ENCODE peak calls at places on chromosomes 3 and 15, in four cellular contexts. One of them, this sample, is unnamed.

GRCh38 chr3:9986230-9986725 is 363 bp downstream of the EMC3 start:
- DNase-seq in stimulated activated CD4-positive, alpha-beta T cell treated with anti-CD3 and anti-CD28 coated beads, Interleukin-1b, Interleukin-23, amount 100 ng/mL, for 4 hours: no peak
- DNase-seq in CD8-positive, alpha-beta T cell: no peak
- DNase-seq in heart right ventricle: no peak
- DNase-seq in this sample: no peak

GRCh38 chr3:16554126-16554525 is 40.6 kb upstream of the RFTN1 start:
- DNase-seq in CD8-positive, alpha-beta T cell: no peak
- DNase-seq in heart right ventricle: no peak
- DNase-seq in stimulated activated CD4-positive, alpha-beta T cell treated with anti-CD3 and anti-CD28 coated beads, Interleukin-1b, Interleukin-23, amount 100 ng/mL, for 4 hours: no peak
- DNase-seq in this sample: no peak

GRCh38 chr3:156776046-156776445 is 50.1 kb upstream of the LEKR1 start:
- DNase-seq in heart right ventricle: no peak
- DNase-seq in stimulated activated CD4-positive, alpha-beta T cell treated with anti-CD3 and anti-CD28 coated beads, Interleukin-1b, Interleukin-23, amount 100 ng/mL, for 4 hours: no peak
- DNase-seq in CD8-positive, alpha-beta T cell: no peak
- DNase-seq in this sample: no peak

GRCh38 chr3:133401374-133402135 is 1.7 kb downstream of the BFSP2 start:
- DNase-seq in stimulated activated CD4-positive, alpha-beta T cell treated with anti-CD3 and anti-CD28 coated beads, Interleukin-1b, Interleukin-23, amount 100 ng/mL, for 4 hours: no peak
- DNase-seq in CD8-positive, alpha-beta T cell: no peak
- DNase-seq in heart right ventricle: peak; percentile 30
- DNase-seq in this sample: no peak

GRCh38 chr3:2156244-2156847 is 57.7 kb downstream of the CNTN4 start:
- DNase-seq in CD8-positive, alpha-beta T cell: no peak
- DNase-seq in heart right ventricle: no peak
- DNase-seq in stimulated activated CD4-positive, alpha-beta T cell treated with anti-CD3 and anti-CD28 coated beads, Interleukin-1b, Interleukin-23, amount 100 ng/mL, for 4 hours: no peak
- DNase-seq in this sample: no peak

GRCh38 chr3:22587446-22587845 is 615.7 kb upstream of the UBE2E2 start:
- DNase-seq in heart right ventricle: no peak
- DNase-seq in stimulated activated CD4-positive, alpha-beta T cell treated with anti-CD3 and anti-CD28 coated beads, Interleukin-1b, Interleukin-23, amount 100 ng/mL, for 4 hours: no peak
- DNase-seq in CD8-positive, alpha-beta T cell: no peak
- DNase-seq in this sample: no peak

GRCh38 chr3:100310355-100310965 is 24.1 kb upstream of the NIT2 start:
- DNase-seq in heart right ventricle: no peak
- DNase-seq in stimulated activated CD4-positive, alpha-beta T cell treated with anti-CD3 and anti-CD28 coated beads, Interleukin-1b, Interleukin-23, amount 100 ng/mL, for 4 hours: no peak
- DNase-seq in CD8-positive, alpha-beta T cell: no peak
- DNase-seq in this sample: no peak

GRCh38 chr15:65447145-65447544 is 24.4 kb upstream of the IGDCC4 start:
- DNase-seq in heart right ventricle: no peak
- DNase-seq in CD8-positive, alpha-beta T cell: no peak
- DNase-seq in stimulated activated CD4-positive, alpha-beta T cell treated with anti-CD3 and anti-CD28 coated beads, Interleukin-1b, Interleukin-23, amount 100 ng/mL, for 4 hours: no peak
- DNase-seq in this sample: no peak

GRCh38 chr3:157695586-157695985 is 192.4 kb upstream of the VEPH1 start:
- DNase-seq in CD8-positive, alpha-beta T cell: no peak
- DNase-seq in stimulated activated CD4-positive, alpha-beta T cell treated with anti-CD3 and anti-CD28 coated beads, Interleukin-1b, Interleukin-23, amount 100 ng/mL, for 4 hours: no peak
- DNase-seq in heart right ventricle: no peak
- DNase-seq in this sample: no peak

This sample was measured in memory B cell.